ENCODE peak calls at places on chromosomes 3 and 15, in five cellular contexts. I, H, N, O and J are unnamed samples. For H3K27me3, the result is how much of the 10 kb centered on the place peaks cover.

GRCh38 chr15:91909574-91909973 is 56.1 kb downstream of the SLCO3A1 start:
- DNase-seq in I (no peak), H (no peak), N (peak), O (no peak), J (no peak)

GRCh38 chr3:185401319-185401955 is 38.5 kb downstream of the MAP3K13 start:
- DNase-seq in I (no peak), H (no peak), N (no peak), O (no peak), J (no peak)

GRCh38 chr15:22839046-22839705 is 710 bp downstream of the NIPA2 start:
- DNase-seq in I (no peak), H (peak), N (no peak), O (no peak), J (no peak)

GRCh38 chr3:126270145-126270811 is 86.9 kb downstream of the KLF15 start:
- DNase-seq in I (no peak), H (no peak), N (peak), O (no peak), J (no peak)

GRCh38 chr15:77183066-77183465 is 112.2 kb upstream of the TSPAN3 start:
- DNase-seq in I (no peak), H (no peak), N (no peak), O (no peak), J (no peak)

GRCh38 chr3:40924559-40925058 is 274.7 kb upstream of the CTNNB1 start:
- DNase-seq in I (no peak), H (no peak), N (no peak), O (no peak), J (no peak)

GRCh38 chr15:85581495-85581894 is 201.1 kb downstream of the AKAP13 start:
- DNase-seq in I (no peak), H (no peak), N (no peak), O (no peak), J (no peak)

GRCh38 chr3:89617706-89618105 is 510.3 kb downstream of the EPHA3 start:
- DNase-seq in I (no peak), H (no peak), N (no peak), O (no peak), J (no peak)

GRCh38 chr3:194040501-194041273 is 95.3 kb upstream of the HES1 start:
- DNase-seq in I (no peak), H (no peak), N (no peak), O (no peak), J (no peak)

GRCh38 chr3:8353364-8353763 is 148.3 kb upstream of the LMCD1 start:
- DNase-seq in I (no peak), H (no peak), N (no peak), O (no peak), J (no peak)

GRCh38 chr3:150238043-150238802 is 169.9 kb upstream of the TSC22D2 start:
- DNase-seq in I (no peak), H (no peak), N (no peak), O (no peak), J (no peak)

GRCh38 chr3:149373235-149374125 is 4.0 kb downstream of the TM4SF1 start:
- DNase-seq in I (no peak), H (peak), N (no peak), O (peak), J (no peak)

GRCh38 chr15:80665151-80665550 is 30.0 kb upstream of the ABHD17C start:
- DNase-seq in I (no peak), H (no peak), N (no peak), O (no peak), J (no peak)

GRCh38 chr3:175059788-175060187 is 200.7 kb downstream of the NAALADL2 start:
- DNase-seq in I (no peak), H (no peak), N (no peak), O (no peak), J (no peak)

GRCh38 chr15:74156678-74157411 is 16.7 kb upstream of the ISLR start:
- DNase-seq in I (no peak), H (peak), N (peak), O (no peak), J (no peak)

DNA sequence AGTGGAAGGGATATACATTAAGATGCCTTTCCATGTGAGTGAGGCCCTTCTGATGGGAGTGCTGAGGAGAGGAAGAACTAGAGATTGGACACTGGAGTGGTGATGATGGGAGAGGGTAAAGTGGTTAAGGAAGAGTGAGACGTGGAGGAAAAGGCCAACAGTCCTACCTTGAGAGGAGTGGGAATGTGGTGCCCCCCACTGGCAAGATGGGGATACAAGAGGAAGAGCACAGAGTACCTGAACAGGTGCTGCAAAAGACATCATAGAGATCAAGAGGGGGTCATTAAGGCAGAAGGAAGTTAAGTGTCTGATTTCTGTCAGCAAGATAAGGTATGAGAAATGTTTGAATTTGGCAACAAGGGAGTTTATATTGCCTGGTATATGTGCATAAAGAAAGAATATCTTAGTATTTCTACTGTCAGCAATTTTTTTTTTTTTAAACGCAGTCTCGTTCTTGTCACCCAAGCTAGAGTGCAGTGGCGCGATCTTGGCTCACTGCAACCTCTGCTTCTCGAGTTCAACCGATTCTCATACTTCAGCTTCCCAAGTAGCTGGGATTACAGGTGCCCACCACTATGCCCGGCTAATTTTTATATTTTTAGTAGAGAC is 34.0 kb downstream of the ARIH2 start:
- DNase-seq in I (peak), H (no peak), N (peak), O (no peak), J (no peak)
- H2BK12ac ChIP-seq in I (no peak), H (no peak), N (no peak), O (no peak), J (no peak)

DNA sequence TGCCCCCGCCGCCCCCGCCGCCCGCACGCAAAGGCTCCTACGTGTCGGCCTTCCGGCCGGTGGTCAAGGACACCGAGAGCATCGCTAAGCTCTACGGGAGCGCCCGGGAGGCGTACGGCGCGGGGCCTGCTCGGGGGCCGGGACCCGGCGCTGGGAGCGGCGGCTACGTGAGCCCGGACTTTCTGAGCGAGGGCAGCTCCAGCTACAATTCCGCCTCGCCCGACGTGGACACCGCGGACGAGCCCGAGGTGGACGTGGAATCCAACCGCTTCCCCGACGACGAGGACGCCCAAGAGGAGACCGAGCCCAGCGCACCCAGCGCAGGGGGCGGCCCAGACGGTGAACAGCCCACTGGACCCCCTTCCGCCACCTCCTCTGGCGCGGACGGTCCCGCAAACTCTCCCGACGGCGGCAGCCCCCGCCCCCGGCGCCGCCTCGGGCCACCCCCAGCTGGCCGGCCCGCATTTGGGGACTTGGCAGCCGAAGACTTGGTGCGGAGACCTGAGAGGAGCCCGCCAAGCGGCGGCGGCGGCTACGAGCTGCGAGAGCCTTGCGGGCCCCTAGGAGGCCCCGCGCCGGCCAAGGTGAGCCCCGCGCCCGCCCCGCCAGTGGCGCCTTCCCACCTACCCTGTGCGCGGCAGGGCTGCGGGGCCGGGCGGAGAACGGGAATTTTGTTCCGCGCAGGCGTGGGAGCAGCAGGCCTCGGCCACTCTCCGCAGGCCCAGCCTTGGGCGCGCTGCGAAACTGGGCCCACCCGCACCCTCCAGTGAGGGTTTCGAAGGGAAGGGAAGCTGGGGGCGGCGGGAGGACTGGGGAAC is 2.5 kb downstream of the SKOR1 start:
- DNase-seq in I (no peak), H (no peak), N (peak), O (no peak), J (no peak)
- H3K27me3 ChIP-seq in I (half or more), H (half or more), N (half or more), O (half or more), J (half or more)

GRCh38 chr3:11159421-11159904 is 5.2 kb downstream of the HRH1 start:
- DNase-seq in I (no peak), H (peak), N (no peak), O (no peak), J (no peak)
- H2BK120ac ChIP-seq in I (no peak), H (no peak), N (no peak), O (no peak), J (no peak)

DNA sequence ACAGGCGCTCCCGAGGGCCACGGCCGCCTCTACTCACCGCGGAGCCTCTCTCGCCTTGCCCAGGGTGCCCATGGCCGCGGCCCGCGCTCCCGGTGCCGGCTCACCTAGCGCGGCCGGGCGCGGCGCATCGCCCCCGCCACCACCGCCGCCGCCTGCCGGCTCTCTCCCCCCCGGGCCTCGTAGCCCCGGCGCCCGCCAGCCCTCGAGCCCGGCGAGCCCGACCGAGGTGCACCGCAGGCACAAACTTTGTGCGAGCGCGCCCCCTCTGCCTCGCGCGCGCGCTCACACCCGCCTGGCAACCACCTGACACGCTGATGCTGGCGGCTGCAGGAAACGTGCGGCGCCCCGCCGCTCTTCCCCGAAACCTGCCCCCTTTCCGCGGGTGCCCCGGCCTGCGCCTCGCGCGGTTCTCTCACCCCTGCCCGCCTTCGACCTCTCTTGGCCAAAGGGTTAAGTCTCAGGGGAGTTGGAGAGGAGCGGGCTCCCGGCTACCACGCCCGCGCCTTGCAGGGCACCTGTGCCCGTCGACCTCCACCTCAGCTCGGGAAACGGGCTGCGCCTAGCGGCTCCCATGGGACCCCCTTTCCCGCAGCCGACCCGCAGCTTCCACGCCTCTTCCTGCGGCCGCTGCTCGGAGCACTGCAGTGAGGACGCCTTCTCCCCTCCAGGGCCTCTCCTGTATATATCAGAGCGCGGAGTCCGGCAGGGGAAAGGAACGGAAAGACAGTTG is at the start of gene RASGRP1:
- DNase-seq in I (no peak), H (peak), N (peak), O (peak), J (peak)
- H2BK12ac ChIP-seq in I (no peak), H (no peak), N (no peak), O (peak), J (peak)

DNA sequence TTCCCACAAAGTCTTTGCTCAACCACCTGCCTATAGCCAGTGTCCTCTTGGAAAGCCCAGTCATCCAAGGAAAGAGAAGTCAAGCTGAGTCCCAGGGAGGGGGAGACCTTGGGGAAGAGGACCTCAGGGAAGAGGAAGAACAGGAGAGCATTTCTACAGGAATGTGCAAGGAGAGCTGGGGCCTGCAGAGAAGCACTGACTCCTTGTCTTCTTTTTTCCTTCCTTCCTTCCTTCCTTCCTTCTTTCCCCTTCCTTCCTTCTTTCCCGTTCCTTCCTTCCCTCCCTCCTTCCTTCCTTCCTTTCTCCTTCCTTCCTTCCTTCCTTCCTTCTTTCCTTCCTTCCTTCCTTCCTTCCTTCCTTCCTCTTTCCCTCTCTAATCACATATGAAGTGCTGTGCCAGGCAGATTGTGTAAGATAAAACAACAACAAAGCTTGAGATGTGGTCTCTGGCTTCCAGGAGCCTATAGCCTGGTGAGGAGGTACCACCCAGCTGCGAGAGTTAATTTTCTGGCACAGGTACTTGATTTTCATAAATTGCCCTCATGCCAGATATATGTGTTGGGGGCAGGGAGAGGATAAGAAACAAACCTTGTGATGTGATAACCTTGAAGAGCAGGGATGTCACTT is 70.0 kb downstream of the NOX5 start:
- DNase-seq in I (no peak), H (no peak), N (no peak), O (no peak), J (no peak)
- H3K27me3 ChIP-seq in I (under half), H (under half), N (under half), O (under half), J (under half)

GRCh38 chr3:34017757-34018156 is 219.3 kb downstream of the PDCD6IP start:
- DNase-seq in I (no peak), H (no peak), N (no peak), O (no peak), J (no peak)

GRCh38 chr3:34015204-34016142 is 217.0 kb downstream of the PDCD6IP start:
- DNase-seq in I (no peak), H (no peak), N (peak), O (no peak), J (no peak)

GRCh38 chr3:34013818-34014576 is 215.6 kb downstream of the PDCD6IP start:
- DNase-seq in I (no peak), H (no peak), N (no peak), O (no peak), J (no peak)

GRCh38 chr3:34019158-34019557 is 220.7 kb downstream of the PDCD6IP start:
- DNase-seq in I (no peak), H (no peak), N (no peak), O (no peak), J (no peak)

GRCh38 chr3:34016925-34017592 is 218.6 kb downstream of the PDCD6IP start:
- DNase-seq in I (no peak), H (no peak), N (no peak), O (no peak), J (no peak)
- H2BK120ac ChIP-seq in I (no peak), H (no peak), N (no peak), O (no peak), J (no peak)

GRCh38 chr15:72269739-72270138 is 2.6 kb downstream of the PARP6 start:
- DNase-seq in I (no peak), H (no peak), N (no peak), O (no peak), J (no peak)
- H2BK12ac ChIP-seq in I (no peak), H (no peak), N (no peak), O (no peak), J (no peak)

GRCh38 chr15:89442155-89442554 is 54.2 kb downstream of the RHCG start:
- DNase-seq in I (no peak), H (no peak), N (no peak), O (no peak), J (no peak)
- H3K27me3 ChIP-seq in I (under half), H (half or more), N (under half), O (under half), J (under half)

DNA sequence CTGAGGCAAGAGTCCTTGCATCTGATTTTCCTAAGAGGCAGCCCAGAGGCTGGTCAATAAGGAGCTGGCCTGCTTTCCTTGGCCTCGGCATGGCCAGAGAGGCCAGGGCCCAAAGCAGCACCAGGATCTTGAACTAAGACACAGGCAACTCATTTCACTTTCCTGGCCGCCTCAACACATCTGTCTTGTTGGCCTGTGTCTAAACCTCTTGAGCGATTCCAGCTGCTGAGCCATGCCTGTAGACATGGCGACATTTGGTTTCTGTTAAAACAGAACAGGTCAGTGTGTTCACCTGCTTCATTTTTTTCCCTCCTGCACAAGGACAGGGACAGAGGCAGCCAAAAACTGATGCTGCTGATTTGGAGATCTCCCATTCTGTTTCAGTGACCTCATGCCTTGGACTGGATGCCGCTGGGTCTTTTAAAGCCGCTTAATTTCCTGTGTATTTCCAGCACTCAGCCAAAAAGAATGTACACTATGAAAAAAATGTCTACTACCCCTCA is 266.6 kb upstream of the ICE2 start:
- DNase-seq in I (no peak), H (peak), N (no peak), O (no peak), J (no peak)
- H2BK120ac ChIP-seq in I (no peak), H (no peak), N (no peak), O (no peak), J (no peak)

DNA sequence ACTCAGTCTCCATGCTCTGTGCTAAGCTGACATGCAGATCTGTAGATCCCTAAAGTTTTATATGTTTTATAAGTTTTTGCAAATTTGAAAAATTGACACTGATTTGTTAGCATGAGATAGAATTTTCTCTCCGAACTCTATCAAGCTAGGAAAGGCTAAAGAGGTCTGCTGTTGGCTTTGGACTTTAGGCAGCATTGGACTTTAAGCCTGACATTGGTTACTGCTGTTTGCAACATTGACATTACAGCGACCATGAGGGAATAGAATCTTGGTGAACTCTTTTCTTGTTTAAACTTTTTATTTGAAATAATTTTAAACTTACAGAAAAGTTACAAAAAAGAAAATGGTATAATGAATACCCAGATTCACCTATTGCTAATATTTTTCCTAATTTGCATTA is 60.6 kb downstream of the KBTBD12 start:
- DNase-seq in I (no peak), H (no peak), N (no peak), O (no peak), J (no peak)
- H2BK12ac ChIP-seq in I (no peak), H (no peak), N (no peak), O (no peak), J (no peak)